ENCODE peak calls at places on chromosome 12, in four cellular contexts. A is H1, O is HCT116, T is GM12878. B is an unnamed sample.

GRCh38 chr12:48782457-48783395 is 6.2 kb downstream of the ADCY6 start:
- DNase-seq in A (no peak), O (no peak), T (no peak), B (no peak)

GRCh38 chr12:67069451-67070306 is 199.5 kb upstream of the CAND1 start:
- DNase-seq in A (peak), O (no peak), T (no peak), B (no peak)

GRCh38 chr12:1890810-1891209 is 27.6 kb downstream of the CACNA2D4 start:
- DNase-seq in A (no peak), O (no peak), T (no peak), B (no peak)

GRCh38 chr12:88897723-88898122 is 317.5 kb upstream of the KITLG start:
- DNase-seq in A (no peak), O (no peak), T (no peak), B (no peak)

GRCh38 chr12:88985011-88985410 is 367.3 kb downstream of the DUSP6 start:
- DNase-seq in A (no peak), O (no peak), T (no peak), B (no peak)

GRCh38 chr12:43692064-43692463 is 66.5 kb downstream of the PUS7L start:
- DNase-seq in A (no peak), O (peak), T (no peak), B (peak)

GRCh38 chr12:9928607-9929006 is 3.6 kb downstream of the CLEC2A start:
- DNase-seq in A (no peak), O (no peak), T (no peak), B (no peak)

GRCh38 chr12:77343291-77343690 is 277.9 kb upstream of the E2F7 start:
- DNase-seq in A (no peak), O (no peak), T (no peak), B (no peak)

GRCh38 chr12:75579552-75579951 is 68.1 kb upstream of the KRR1 start:
- DNase-seq in A (no peak), O (no peak), T (no peak), B (no peak)

GRCh38 chr12:70398002-70398401 is 31.9 kb downstream of the KCNMB4 start:
- DNase-seq in A (no peak), O (no peak), T (no peak), B (no peak)

GRCh38 chr12:128266086-128266485 is 884 bp upstream of the TMEM132C start:
- DNase-seq in A (no peak), O (no peak), T (no peak), B (no peak)

DNA sequence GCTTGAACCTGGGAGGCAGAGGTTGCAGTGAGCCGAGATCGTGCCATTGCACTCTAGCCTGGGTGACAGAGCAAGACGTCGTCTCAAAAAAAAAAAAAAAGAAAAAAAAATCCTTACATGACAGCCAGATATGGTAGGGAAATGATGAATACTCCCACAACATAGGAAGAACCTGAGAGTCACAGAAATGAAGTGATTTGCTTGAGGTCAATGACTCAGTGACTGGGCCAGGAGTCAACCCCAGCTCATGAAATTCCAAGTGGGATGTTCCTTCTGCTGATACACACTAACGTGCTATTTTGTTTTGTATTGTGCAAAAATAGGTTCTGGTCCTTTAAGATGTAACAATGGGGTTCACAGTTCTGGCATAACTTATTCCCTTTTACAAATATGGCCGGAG is 9.0 kb downstream of the RHOF start:
- DNase-seq in A (no peak), O (no peak), T (no peak), B (no peak)
- TF ChIP-seq EGR1 in A (no peak), O (no peak), T (no peak), B (no peak)

DNA sequence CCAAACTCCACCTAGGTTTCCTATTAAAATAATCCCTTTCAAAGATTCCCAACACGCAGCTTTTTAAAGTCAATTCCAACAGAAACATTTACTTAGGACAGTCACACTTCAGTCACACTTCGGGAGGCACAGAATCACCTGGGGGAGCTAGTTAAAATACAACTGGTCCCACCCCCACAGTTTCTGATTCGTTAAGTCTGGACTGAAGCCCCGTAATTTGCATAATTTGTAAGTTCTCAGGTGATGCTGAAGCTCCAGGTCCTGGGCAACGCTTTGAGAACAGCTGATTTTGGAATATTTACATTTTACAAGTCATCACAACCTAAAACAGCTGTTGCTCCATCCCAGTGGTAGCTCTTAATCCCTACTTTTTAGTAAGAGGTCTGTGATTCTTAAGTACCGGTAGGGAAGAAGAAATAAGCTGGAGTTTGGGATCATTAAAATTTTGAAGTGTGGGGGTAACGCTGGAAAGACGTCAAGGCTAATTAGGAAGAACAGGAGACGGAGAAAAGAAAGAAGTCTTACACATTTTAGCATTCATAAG is 1.2 kb downstream of the IPO8 start:
- DNase-seq in A (no peak), O (no peak), T (no peak), B (no peak)
- TF ChIP-seq EGR1 in A (no peak), O (no peak), T (no peak), B (no peak)

GRCh38 chr12:14403711-14404164 is 38.3 kb downstream of the ATF7IP start:
- DNase-seq in A (no peak), O (no peak), T (peak), B (peak)
- TF ChIP-seq EGR1 in A (no peak), O (no peak), T (no peak), B (no peak)

DNA sequence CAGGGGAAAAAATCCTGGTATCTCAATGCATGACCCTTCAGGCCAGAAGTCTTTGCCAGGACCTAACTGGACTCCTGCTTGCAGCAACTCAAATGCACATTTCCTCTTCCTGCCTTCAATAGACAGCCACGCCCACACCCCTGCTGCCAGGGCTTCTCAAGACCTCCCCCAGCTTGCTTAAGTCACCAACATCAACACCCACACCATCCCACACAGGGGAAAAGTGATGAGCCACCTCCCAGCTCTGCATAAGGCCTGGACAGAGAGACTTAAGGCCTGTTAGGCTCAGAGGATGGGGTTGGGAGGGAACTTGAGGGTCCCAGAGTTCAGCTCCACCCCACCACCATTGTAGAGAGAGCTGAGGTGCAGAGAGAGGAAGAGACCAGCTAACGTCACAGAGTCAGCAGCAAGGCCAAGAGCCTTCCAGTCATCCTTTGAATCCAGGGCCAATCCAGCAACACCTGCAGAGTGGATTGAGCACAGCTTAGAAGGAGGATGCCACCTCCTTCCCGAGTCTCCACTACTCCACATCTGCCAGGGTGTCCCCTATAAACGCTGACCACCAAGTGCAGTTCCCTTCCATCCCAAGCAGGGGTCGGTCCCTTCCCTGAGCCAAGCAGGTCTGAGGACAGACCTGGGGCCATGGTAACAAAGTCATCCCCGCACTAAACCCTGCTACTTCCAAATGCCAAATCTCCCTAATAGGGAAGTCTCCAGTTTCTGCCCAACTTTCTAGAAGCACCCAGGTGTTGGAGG is 50.0 kb downstream of the KDM2B start:
- DNase-seq in A (no peak), O (no peak), T (no peak), B (peak)
- TF ChIP-seq EGR1 in A (no peak), O (no peak), T (peak), B (peak)

GRCh38 chr12:80625901-80626300 is 81.5 kb upstream of the MYF6 start:
- DNase-seq in A (no peak), O (no peak), T (no peak), B (no peak)

GRCh38 chr12:80624986-80625530 is 82.4 kb upstream of the MYF6 start:
- DNase-seq in A (no peak), O (no peak), T (no peak), B (no peak)

GRCh38 chr12:80622271-80622670 is 85.2 kb upstream of the MYF6 start:
- DNase-seq in A (no peak), O (no peak), T (no peak), B (no peak)

GRCh38 chr12:80632835-80633234 is 74.6 kb upstream of the MYF6 start:
- DNase-seq in A (peak), O (no peak), T (no peak), B (no peak)

GRCh38 chr12:80627773-80628172 is 79.7 kb upstream of the MYF6 start:
- DNase-seq in A (no peak), O (no peak), T (no peak), B (no peak)
- TF ChIP-seq EGR1 in A (no peak), O (no peak), T (no peak), B (no peak)

DNA sequence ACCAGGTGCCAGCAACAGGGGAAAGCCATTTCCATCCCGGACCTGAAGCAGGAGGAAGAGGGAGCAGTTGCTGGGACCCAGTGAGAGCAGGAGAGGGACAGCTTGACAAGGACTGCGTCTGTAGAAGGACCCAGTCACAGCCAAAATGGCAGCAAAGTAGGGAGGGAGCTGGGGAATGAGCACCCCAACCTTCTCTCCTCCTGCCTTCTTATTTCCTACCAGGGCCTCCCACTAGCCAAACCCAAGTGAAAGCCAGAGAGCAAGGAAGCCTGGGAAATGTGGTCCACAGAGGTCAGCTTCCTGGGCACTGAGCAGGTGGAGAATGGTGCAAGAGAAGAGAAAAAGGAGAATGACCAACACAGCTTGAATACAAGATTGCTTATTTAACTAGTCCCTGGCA is 108.5 kb upstream of the MYL2 start:
- DNase-seq in A (no peak), O (no peak), T (no peak), B (no peak)
- TF ChIP-seq EGR1 in A (no peak), O (no peak), T (no peak), B (no peak)

B was measured in K562.